ENCODE peak calls at places on chromosomes 7 and 10, in four cellular contexts. One of them, this sample, is unnamed.

GRCh38 chr7:77455334-77455733 is 39.2 kb upstream of the GSAP start:
- DNase-seq in WTC11: no peak
- DNase-seq in K562: no peak
- DNase-seq in H1: no peak
- DNase-seq in this sample: no peak

GRCh38 chr7:16028103-16028502 is 341.6 kb upstream of the MEOX2 start:
- DNase-seq in WTC11: no peak
- DNase-seq in K562: no peak
- DNase-seq in H1: no peak
- DNase-seq in this sample: no peak

GRCh38 chr7:84452618-84453017 is 258.0 kb upstream of the SEMA3A start:
- DNase-seq in WTC11: no peak
- DNase-seq in K562: no peak
- DNase-seq in H1: no peak
- DNase-seq in this sample: no peak

GRCh38 chr10:22335204-22335956 is 9.9 kb upstream of the SPAG6 start:
- DNase-seq in WTC11: peak; percentile 58
- DNase-seq in K562: no peak
- DNase-seq in H1: peak; percentile 78
- DNase-seq in this sample: peak; percentile 33

GRCh38 chr7:16921644-16922257 is 40.0 kb upstream of the AGR3 start:
- DNase-seq in WTC11: no peak
- DNase-seq in K562: no peak
- DNase-seq in H1: no peak
- DNase-seq in this sample: no peak

GRCh38 chr10:113426181-113426837 is 126.5 kb upstream of the HABP2 start:
- DNase-seq in WTC11: no peak
- DNase-seq in K562: no peak
- DNase-seq in H1: no peak
- DNase-seq in this sample: peak; percentile 21

GRCh38 chr7:113622796-113623195 is 296.0 kb downstream of the PPP1R3A start:
- DNase-seq in WTC11: no peak
- DNase-seq in K562: no peak
- DNase-seq in H1: no peak
- DNase-seq in this sample: no peak

GRCh38 chr10:114565066-114565465 is 93.0 kb downstream of the ABLIM1 start:
- DNase-seq in WTC11: no peak
- DNase-seq in K562: no peak
- DNase-seq in H1: no peak
- DNase-seq in this sample: no peak

GRCh38 chr10:14032406-14032998 is 298.2 kb downstream of the FRMD4A start:
- DNase-seq in WTC11: peak; percentile 90
- DNase-seq in K562: peak; percentile 64
- DNase-seq in H1: peak; percentile 96
- DNase-seq in this sample: peak; percentile 45

GRCh38 chr10:128103229-128103714 is 23.0 kb downstream of the MKI67 start:
- DNase-seq in WTC11: no peak
- DNase-seq in K562: no peak
- DNase-seq in H1: no peak
- DNase-seq in this sample: no peak

GRCh38 chr7:80783688-80784327 is 135.0 kb downstream of the SEMA3C start:
- DNase-seq in WTC11: no peak
- DNase-seq in K562: no peak
- DNase-seq in H1: no peak
- DNase-seq in this sample: no peak

GRCh38 chr7:150961510-150962284 is 16.4 kb downstream of the KCNH2 start:
- DNase-seq in WTC11: no peak
- DNase-seq in K562: peak; percentile 92
- DNase-seq in H1: no peak
- DNase-seq in this sample: peak; percentile 69

GRCh38 chr7:150963707-150964559 is 14.2 kb downstream of the KCNH2 start:
- DNase-seq in WTC11: no peak
- DNase-seq in K562: peak; percentile 75
- DNase-seq in H1: no peak
- DNase-seq in this sample: no peak

GRCh38 chr7:150964593-150965111 is 13.5 kb downstream of the KCNH2 start:
- DNase-seq in WTC11: peak; percentile 55
- DNase-seq in K562: peak; percentile 91
- DNase-seq in H1: no peak
- DNase-seq in this sample: peak; percentile 93

GRCh38 chr7:150962285-150962742 is 15.8 kb downstream of the KCNH2 start:
- DNase-seq in WTC11: no peak
- DNase-seq in K562: no peak
- DNase-seq in H1: no peak
- DNase-seq in this sample: no peak

GRCh38 chr7:150962743-150963399 is 15.2 kb downstream of the KCNH2 start:
- DNase-seq in WTC11: peak; percentile 83
- DNase-seq in K562: peak; percentile 90
- DNase-seq in H1: peak; percentile 83
- DNase-seq in this sample: peak; percentile 94
- TF ChIP-seq TEAD4 in WTC11: no peak
- TF ChIP-seq TEAD4 in K562: no peak
- TF ChIP-seq TEAD4 in H1: no peak
- TF ChIP-seq TEAD4 in this sample: no peak

DNA sequence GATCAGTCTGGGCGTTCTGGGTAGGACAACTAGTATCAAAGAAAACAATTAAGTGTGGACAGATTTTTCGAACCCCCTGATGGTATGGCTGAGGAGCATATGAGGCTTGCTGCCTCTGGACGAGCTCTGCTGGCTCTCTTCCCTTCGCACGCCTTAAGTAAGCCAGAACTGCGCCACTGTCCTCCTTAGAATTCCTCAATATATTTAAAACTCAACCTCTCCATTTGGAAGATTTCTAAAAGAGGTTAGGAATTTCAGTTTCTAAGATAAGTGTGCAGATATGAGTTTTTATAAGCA is 9.3 kb upstream of the EDRF1 start:
- DNase-seq in WTC11: no peak
- DNase-seq in K562: no peak
- DNase-seq in H1: no peak
- DNase-seq in this sample: no peak
- TF ChIP-seq TEAD4 in WTC11: no peak
- TF ChIP-seq TEAD4 in K562: no peak
- TF ChIP-seq TEAD4 in H1: no peak
- TF ChIP-seq TEAD4 in this sample: no peak

DNA sequence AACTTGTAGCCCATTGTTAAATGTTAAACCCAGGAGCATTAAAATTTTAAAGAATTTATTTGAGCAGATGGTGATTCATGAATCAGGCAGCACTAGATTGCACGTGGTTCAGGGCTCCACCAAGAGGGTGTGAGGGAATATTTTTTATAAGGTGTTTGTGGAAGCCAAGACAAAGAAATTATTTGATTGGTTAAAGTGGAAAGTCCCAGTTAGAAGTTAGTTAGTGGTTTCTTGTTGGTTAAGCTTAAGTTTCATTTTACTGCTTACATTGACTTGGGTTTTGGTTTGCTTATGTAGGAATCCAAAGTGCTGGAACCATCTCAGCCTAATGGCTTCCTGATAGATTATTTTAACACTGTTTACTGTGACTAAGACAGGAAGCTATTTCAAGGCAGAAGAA is 906.2 kb downstream of the LRMDA start:
- DNase-seq in WTC11: no peak
- DNase-seq in K562: no peak
- DNase-seq in H1: no peak
- DNase-seq in this sample: no peak
- TF ChIP-seq TEAD4 in WTC11: no peak
- TF ChIP-seq TEAD4 in K562: no peak
- TF ChIP-seq TEAD4 in H1: no peak
- TF ChIP-seq TEAD4 in this sample: no peak

GRCh38 chr10:91162495-91163268 is 57.8 kb upstream of the PCGF5 start:
- DNase-seq in WTC11: peak; percentile 41
- DNase-seq in K562: peak; percentile 57
- DNase-seq in H1: peak; percentile 59
- DNase-seq in this sample: peak; percentile 85

GRCh38 chr10:91163269-91163708 is 57.2 kb upstream of the PCGF5 start:
- DNase-seq in WTC11: peak; percentile 54
- DNase-seq in K562: peak; percentile 53
- DNase-seq in H1: peak; percentile 79
- DNase-seq in this sample: peak; percentile 81

GRCh38 chr10:91162050-91162494 is 58.4 kb upstream of the PCGF5 start:
- DNase-seq in WTC11: no peak
- DNase-seq in K562: peak; percentile 54
- DNase-seq in H1: no peak
- DNase-seq in this sample: no peak

GRCh38 chr10:91164520-91165065 is 55.9 kb upstream of the PCGF5 start:
- DNase-seq in WTC11: no peak
- DNase-seq in K562: peak; percentile 5
- DNase-seq in H1: no peak
- DNase-seq in this sample: no peak

GRCh38 chr10:91163709-91164474 is 56.6 kb upstream of the PCGF5 start:
- DNase-seq in WTC11: peak; percentile 22
- DNase-seq in K562: peak; percentile 70
- DNase-seq in H1: peak; percentile 54
- DNase-seq in this sample: peak; percentile 76
- TF ChIP-seq TEAD4 in WTC11: no peak
- TF ChIP-seq TEAD4 in K562: no peak
- TF ChIP-seq TEAD4 in H1: no peak
- TF ChIP-seq TEAD4 in this sample: no peak